ENCODE peak calls at places on chromosomes 5 and 9, in six cellular contexts. U is AG10803, Y is WTC11, D is upper lobe of left lung, H is dorsolateral prefrontal cortex, O is heart left ventricle. X is an unnamed sample.

GRCh38 chr9:98488578-98489312 is 220.0 kb downstream of the GABBR2 start:
- DNase-seq in Y (no peak), O (no peak), U (peak), D (no peak), H (no peak), X (no peak)

GRCh38 chr5:150661086-150661485 is at the start of gene MYOZ3:
- DNase-seq in Y (no peak), H (no peak), O (peak), U (no peak), D (no peak), X (no peak)

GRCh38 chr9:69027355-69028097 is 8.0 kb upstream of the FXN start:
- DNase-seq in O (no peak), H (no peak), U (peak), Y (peak), D (no peak), X (no peak)

GRCh38 chr9:3863114-3863528 is 337.3 kb upstream of the RFX3 start:
- DNase-seq in Y (no peak), H (no peak), U (peak), D (no peak), O (no peak), X (no peak)

GRCh38 chr9:126534431-126535186 is 79.1 kb upstream of the LMX1B start:
- DNase-seq in H (no peak), Y (peak), U (no peak), D (no peak), O (no peak), X (no peak)

GRCh38 chr9:89425921-89426388 is 72.0 kb downstream of the SEMA4D start:
- DNase-seq in Y (no peak), O (peak), D (no peak), U (no peak), H (no peak), X (no peak)

GRCh38 chr5:93899026-93899600 is 157.7 kb upstream of the POU5F2 start:
- DNase-seq in O (no peak), Y (no peak), D (no peak), H (no peak), U (no peak), X (no peak)

GRCh38 chr9:93891549-93892310 is 63.4 kb downstream of the BARX1 start:
- DNase-seq in H (no peak), O (no peak), D (no peak), U (no peak), Y (no peak), X (no peak)

GRCh38 chr5:16712600-16712999 is 95.8 kb upstream of the RETREG1 start:
- DNase-seq in Y (no peak), D (no peak), O (no peak), H (no peak), U (peak), X (no peak)

GRCh38 chr5:96963267-96963666 is 27.4 kb downstream of the LNPEP start:
- DNase-seq in Y (no peak), O (no peak), H (no peak), U (peak), D (no peak), X (no peak)

GRCh38 chr5:138869763-138870500 is 5.2 kb downstream of the LRRTM2 start:
- DNase-seq in Y (no peak), D (no peak), U (no peak), O (no peak), H (no peak), X (no peak)

GRCh38 chr9:126752881-126753670 is 51.8 kb upstream of the ZBTB43 start:
- DNase-seq in Y (no peak), D (no peak), H (no peak), O (no peak), U (no peak), X (no peak)

GRCh38 chr5:167614294-167615104 is 676.9 kb upstream of the WWC1 start:
- DNase-seq in U (no peak), H (no peak), D (no peak), O (no peak), Y (no peak), X (no peak)

GRCh38 chr5:177966839-177967167 is 29.2 kb downstream of the PROP1 start:
- DNase-seq in Y (no peak), O (no peak), H (no peak), U (no peak), D (no peak), X (no peak)

GRCh38 chr5:128693779-128694178 is 155.7 kb upstream of the FBN2 start:
- DNase-seq in O (no peak), H (no peak), D (no peak), Y (no peak), U (no peak), X (no peak)

GRCh38 chr5:128701301-128701700 is 163.3 kb upstream of the FBN2 start:
- DNase-seq in D (no peak), O (no peak), H (no peak), Y (no peak), U (no peak), X (no peak)

DNA sequence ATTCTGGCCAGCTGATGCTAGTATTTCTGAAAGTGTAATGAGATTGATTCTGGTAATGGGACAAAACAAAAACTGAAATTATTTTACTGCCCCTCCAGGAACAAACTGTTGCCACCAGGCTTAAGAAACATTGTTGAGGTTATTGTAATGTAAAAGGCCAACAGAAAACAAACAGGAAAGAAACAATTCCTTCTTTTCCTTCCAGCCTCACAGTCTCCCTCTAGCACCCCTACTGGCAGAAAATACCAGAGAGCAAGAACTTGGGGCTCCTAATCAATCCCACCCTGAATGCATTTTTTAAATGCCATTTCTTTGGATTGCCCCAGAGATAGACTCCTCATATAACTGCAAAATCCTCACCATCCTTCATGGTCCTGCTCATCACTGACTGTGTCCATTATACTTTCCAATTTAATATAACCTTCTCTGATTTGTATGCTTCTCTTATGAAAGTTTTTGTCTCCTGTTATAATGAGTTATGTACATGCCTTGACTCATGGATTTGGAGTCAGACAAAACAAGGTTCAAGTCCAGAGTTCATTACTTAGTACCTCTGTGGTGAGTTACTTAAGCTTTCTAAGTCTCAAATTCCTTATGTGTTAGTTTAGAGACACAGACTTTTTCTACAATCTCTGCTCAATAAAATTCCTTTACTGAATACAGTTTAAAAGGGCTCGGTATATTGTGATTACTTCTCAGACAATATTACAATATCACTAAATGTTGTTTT is 157.9 kb upstream of the FBN2 start:
- DNase-seq in H (no peak), D (no peak), U (no peak), O (no peak), Y (peak), X (no peak)
- TF ChIP-seq CTCF in H (no peak), D (no peak), U (no peak), O (no peak), Y (peak), X (peak)

GRCh38 chr9:114538241-114538640 is 33.0 kb upstream of the WHRN start:
- DNase-seq in U (no peak), O (no peak), H (no peak), D (no peak), Y (peak), X (no peak)
- TF ChIP-seq CTCF in U (no peak), O (no peak), H (no peak), D (peak), Y (no peak), X (no peak)

GRCh38 chr5:132459031-132459982 is 31.3 kb downstream of the IRF1 start:
- DNase-seq in Y (no peak), D (no peak), H (no peak), O (no peak), U (peak), X (no peak)

GRCh38 chr5:132461235-132461634 is 29.3 kb downstream of the IRF1 start:
- DNase-seq in U (no peak), Y (no peak), D (no peak), O (no peak), H (no peak), X (no peak)

GRCh38 chr5:132461671-132462070 is 28.9 kb downstream of the IRF1 start:
- DNase-seq in H (no peak), Y (no peak), D (no peak), U (no peak), O (no peak), X (no peak)

GRCh38 chr5:132460835-132461230 is 29.7 kb downstream of the IRF1 start:
- DNase-seq in H (no peak), O (no peak), U (no peak), Y (no peak), D (no peak), X (no peak)

DNA sequence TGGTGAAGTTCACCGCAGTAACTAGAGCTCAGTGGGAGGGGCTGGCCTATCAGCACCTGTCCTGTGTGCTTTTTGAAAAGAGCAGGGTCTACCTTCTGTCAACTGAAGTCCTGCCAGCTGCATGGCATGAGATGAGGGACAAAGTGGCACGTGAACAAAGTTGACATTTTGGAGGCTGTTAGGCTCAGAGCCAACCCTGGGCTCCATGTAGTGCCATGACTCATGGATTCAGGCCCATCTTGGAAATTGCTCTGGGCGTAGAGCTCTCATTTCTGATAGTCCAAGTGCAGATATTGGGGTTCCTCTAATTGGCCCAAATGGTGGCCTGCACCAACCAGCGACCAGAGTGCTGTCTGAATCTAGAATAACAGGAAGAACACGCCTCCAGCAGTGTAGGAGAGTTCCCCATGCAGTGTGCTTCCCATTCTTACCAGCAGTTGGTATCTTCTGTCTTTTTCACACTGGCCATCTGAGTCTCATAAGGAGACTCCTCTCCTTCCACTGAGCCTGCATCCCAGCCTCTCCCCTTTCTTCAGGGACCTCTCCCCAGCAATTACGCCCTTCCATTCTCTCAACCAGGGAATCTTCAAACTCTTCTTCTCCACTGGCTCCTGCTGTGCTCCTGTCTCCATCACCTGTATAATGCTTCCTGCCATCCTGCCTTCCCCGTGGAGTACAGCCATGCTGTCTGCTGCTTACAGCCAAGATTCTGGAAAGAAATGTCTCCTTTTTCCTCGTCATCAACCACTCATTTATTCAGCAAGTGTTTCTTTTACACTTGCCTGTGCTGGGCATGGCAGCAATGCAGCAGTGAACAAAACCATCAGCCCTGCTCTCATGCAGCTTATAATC is 30.4 kb downstream of the IRF1 start:
- DNase-seq in D (no peak), O (no peak), Y (no peak), U (no peak), H (no peak), X (no peak)
- TF ChIP-seq CTCF in D (peak), O (no peak), Y (no peak), U (peak), H (no peak), X (no peak)

GRCh38 chr5:1538741-1539392 is 15.1 kb upstream of the LPCAT1 start:
- DNase-seq in H (no peak), Y (no peak), U (no peak), D (no peak), O (no peak), X (no peak)

GRCh38 chr5:1541662-1542008 is 17.9 kb upstream of the LPCAT1 start:
- DNase-seq in O (no peak), Y (no peak), D (no peak), H (no peak), U (peak), X (no peak)

GRCh38 chr5:1540831-1541661 is 17.3 kb upstream of the LPCAT1 start:
- DNase-seq in O (no peak), U (no peak), H (no peak), Y (no peak), D (no peak), X (no peak)

GRCh38 chr5:1542011-1542410 is 18.3 kb upstream of the LPCAT1 start:
- DNase-seq in O (no peak), H (no peak), Y (no peak), D (no peak), U (peak), X (no peak)

GRCh38 chr5:1540166-1540565 is 16.4 kb upstream of the LPCAT1 start:
- DNase-seq in O (peak), H (no peak), D (no peak), U (no peak), Y (no peak), X (no peak)
- TF ChIP-seq CTCF in O (no peak), H (no peak), D (no peak), U (no peak), Y (no peak), X (no peak)

X was measured in mesothelial cell of epicardium.